ENCODE peak calls at places on chromosomes 16 and 17, in six cellular contexts. P is AML-193, H is stomach, N is EH, R is AG08396, M is AG04450. J is an unnamed sample.

GRCh38 chr17:3688852-3689261 is 7.1 kb downstream of the P2RX5 start:
- DNase-seq in P (no peak), R (no peak), N (no peak), M (no peak), H (no peak), J (no peak)

GRCh38 chr17:4195306-4195705 is 52.3 kb downstream of the CYB5D2 start:
- DNase-seq in H (no peak), M (no peak), N (peak), R (peak), P (no peak), J (no peak)

GRCh38 chr16:58306327-58306726 is 11.5 kb upstream of the PRSS54 start:
- DNase-seq in R (no peak), M (no peak), N (peak), P (peak), H (peak), J (no peak)

GRCh38 chr17:64767269-64767997 is 105.3 kb upstream of the SMURF2 start:
- DNase-seq in P (no peak), H (no peak), R (no peak), N (no peak), M (no peak), J (no peak)

GRCh38 chr17:45123930-45124796 is 8.2 kb downstream of the PLCD3 start:
- DNase-seq in H (peak), M (peak), N (peak), R (peak), P (peak), J (peak)

GRCh38 chr17:45775576-45776011 is 8.5 kb upstream of the CRHR1 start:
- DNase-seq in M (no peak), H (peak), N (no peak), R (no peak), P (no peak), J (no peak)

GRCh38 chr16:78199325-78200022 is 100.0 kb downstream of the WWOX start:
- DNase-seq in R (no peak), H (no peak), P (no peak), N (no peak), M (no peak), J (no peak)

GRCh38 chr17:41974031-41974430 is 7.4 kb downstream of the CNP start:
- DNase-seq in R (no peak), P (no peak), H (no peak), N (no peak), M (no peak), J (no peak)

GRCh38 chr16:27408012-27408601 is 6.1 kb downstream of the IL21R start:
- DNase-seq in H (no peak), P (no peak), R (peak), N (peak), M (no peak), J (no peak)

GRCh38 chr17:19703106-19703775 is 13.1 kb downstream of the SLC47A2 start:
- DNase-seq in P (no peak), H (no peak), N (no peak), M (no peak), R (peak), J (no peak)

GRCh38 chr16:26988186-26988585 is 78.5 kb upstream of the C16orf82 start:
- DNase-seq in M (no peak), R (no peak), H (no peak), P (no peak), N (no peak), J (no peak)

GRCh38 chr17:82108038-82108998 is 10.3 kb upstream of the FASN start:
- DNase-seq in H (no peak), R (no peak), N (no peak), M (no peak), P (no peak), J (no peak)

GRCh38 chr17:31155208-31155810 is 60.5 kb downstream of the NF1 start:
- DNase-seq in P (no peak), M (no peak), N (peak), R (no peak), H (no peak), J (no peak)

GRCh38 chr17:19003966-19004600 is 481 bp downstream of the FAM83G start:
- DNase-seq in N (peak), P (no peak), H (peak), M (no peak), R (peak), J (no peak)

GRCh38 chr16:558298-559020 is 1.7 kb upstream of the PRR35 start:
- DNase-seq in N (no peak), R (no peak), M (no peak), P (no peak), H (no peak), J (no peak)

GRCh38 chr17:63537001-63537400 is 13.3 kb upstream of the DCAF7 start:
- DNase-seq in M (no peak), N (peak), R (no peak), P (no peak), H (no peak), J (no peak)

GRCh38 chr17:15398736-15399331 is 57.4 kb upstream of the TEKT3 start:
- DNase-seq in N (peak), P (no peak), H (no peak), R (peak), M (no peak), J (no peak)

GRCh38 chr16:29687755-29688154 is 8.8 kb downstream of the QPRT start:
- DNase-seq in N (no peak), H (no peak), M (no peak), P (no peak), R (no peak), J (no peak)

GRCh38 chr16:11025120-11025531 is 80.8 kb downstream of the CLEC16A start:
- DNase-seq in M (no peak), N (no peak), R (no peak), H (no peak), P (no peak), J (no peak)

GRCh38 chr16:27363797-27364196 is 38.2 kb upstream of the IL21R start:
- DNase-seq in H (peak), P (no peak), R (no peak), M (no peak), N (peak), J (no peak)

GRCh38 chr17:56979091-56979480 is 1.2 kb downstream of the SCPEP1 start:
- DNase-seq in P (no peak), H (no peak), N (no peak), M (no peak), R (no peak), J (no peak)

GRCh38 chr16:59148756-59149155 is 414.6 kb upstream of the GOT2 start:
- DNase-seq in P (no peak), M (no peak), N (peak), R (no peak), H (no peak), J (no peak)

GRCh38 chr17:67606471-67606870 is 111.3 kb upstream of the NOL11 start:
- DNase-seq in H (peak), M (no peak), N (no peak), R (no peak), P (no peak), J (no peak)

GRCh38 chr16:73056383-73056782 is 8.5 kb upstream of the ZFHX3 start:
- DNase-seq in H (no peak), N (no peak), P (no peak), M (no peak), R (no peak), J (no peak)

GRCh38 chr17:14301761-14302401 is 1.0 kb downstream of the HS3ST3B1 start:
- DNase-seq in R (peak), P (no peak), H (peak), M (no peak), N (peak), J (no peak)